ENCODE peak calls at places on chromosomes 5 and 9, in seven cellular contexts. One of them, this sample, is unnamed.

GRCh38 chr9:133067006-133067405 is 5.2 kb downstream of the CEL start:
- DNase-seq in upper lobe of left lung: no peak
- DNase-seq in A549: no peak
- DNase-seq in transverse colon: no peak
- DNase-seq in vagina: no peak
- DNase-seq in spleen: peak
- DNase-seq in adrenal gland: no peak
- DNase-seq in this sample: no peak

GRCh38 chr5:147509041-147509709 is 693 bp downstream of the DPYSL3 start:
- DNase-seq in upper lobe of left lung: peak
- DNase-seq in A549: no peak
- DNase-seq in transverse colon: peak
- DNase-seq in vagina: no peak
- DNase-seq in spleen: peak
- DNase-seq in adrenal gland: no peak
- DNase-seq in this sample: no peak

GRCh38 chr5:44640945-44641456 is 167.7 kb upstream of the MRPS30 start:
- DNase-seq in upper lobe of left lung: peak
- DNase-seq in A549: no peak
- DNase-seq in transverse colon: no peak
- DNase-seq in vagina: no peak
- DNase-seq in spleen: peak
- DNase-seq in adrenal gland: no peak
- DNase-seq in this sample: no peak

GRCh38 chr5:171615201-171616001 is 170.2 kb upstream of the SMIM23 start:
- DNase-seq in upper lobe of left lung: peak
- DNase-seq in A549: no peak
- DNase-seq in transverse colon: no peak
- DNase-seq in vagina: no peak
- DNase-seq in spleen: no peak
- DNase-seq in adrenal gland: no peak
- DNase-seq in this sample: no peak

GRCh38 chr9:133738039-133738805 is at the start of gene SARDH:
- DNase-seq in upper lobe of left lung: peak
- DNase-seq in A549: peak
- DNase-seq in transverse colon: peak
- DNase-seq in vagina: no peak
- DNase-seq in spleen: peak
- DNase-seq in adrenal gland: no peak
- DNase-seq in this sample: peak

GRCh38 chr9:91071185-91071990 is 269.8 kb downstream of the SYK start:
- DNase-seq in upper lobe of left lung: peak
- DNase-seq in A549: no peak
- DNase-seq in transverse colon: no peak
- DNase-seq in vagina: no peak
- DNase-seq in spleen: no peak
- DNase-seq in adrenal gland: no peak
- DNase-seq in this sample: no peak

GRCh38 chr5:158722940-158723339 is 376.8 kb downstream of the EBF1 start:
- DNase-seq in upper lobe of left lung: no peak
- DNase-seq in A549: no peak
- DNase-seq in transverse colon: no peak
- DNase-seq in vagina: no peak
- DNase-seq in spleen: no peak
- DNase-seq in adrenal gland: no peak
- DNase-seq in this sample: peak

GRCh38 chr9:2622361-2623045 is 916 bp downstream of the VLDLR start:
- DNase-seq in upper lobe of left lung: peak
- DNase-seq in A549: peak
- DNase-seq in transverse colon: peak
- DNase-seq in vagina: no peak
- DNase-seq in spleen: peak
- DNase-seq in adrenal gland: peak
- DNase-seq in this sample: peak

GRCh38 chr9:112570731-112571167 is 84.1 kb downstream of the KIAA1958 start:
- DNase-seq in upper lobe of left lung: no peak
- DNase-seq in A549: no peak
- DNase-seq in transverse colon: peak
- DNase-seq in vagina: no peak
- DNase-seq in spleen: no peak
- DNase-seq in adrenal gland: peak
- DNase-seq in this sample: no peak

GRCh38 chr9:137430723-137431415 is 7.7 kb downstream of the NOXA1 start:
- DNase-seq in upper lobe of left lung: peak
- DNase-seq in A549: no peak
- DNase-seq in transverse colon: no peak
- DNase-seq in vagina: no peak
- DNase-seq in spleen: peak
- DNase-seq in adrenal gland: no peak
- DNase-seq in this sample: no peak

GRCh38 chr5:40429258-40430111 is 250.2 kb upstream of the PTGER4 start:
- DNase-seq in upper lobe of left lung: no peak
- DNase-seq in A549: no peak
- DNase-seq in transverse colon: no peak
- DNase-seq in vagina: no peak
- DNase-seq in spleen: no peak
- DNase-seq in adrenal gland: no peak
- DNase-seq in this sample: peak

GRCh38 chr9:134419684-134420076 is 93.4 kb downstream of the RXRA start:
- DNase-seq in upper lobe of left lung: no peak
- DNase-seq in A549: peak
- DNase-seq in transverse colon: no peak
- DNase-seq in vagina: no peak
- DNase-seq in spleen: no peak
- DNase-seq in adrenal gland: no peak
- DNase-seq in this sample: no peak

GRCh38 chr5:110338336-110339083 is 388.0 kb downstream of the TMEM232 start:
- DNase-seq in upper lobe of left lung: no peak
- DNase-seq in A549: no peak
- DNase-seq in transverse colon: no peak
- DNase-seq in vagina: no peak
- DNase-seq in spleen: no peak
- DNase-seq in adrenal gland: no peak
- DNase-seq in this sample: peak

GRCh38 chr5:110335361-110336046 is 391.0 kb downstream of the TMEM232 start:
- DNase-seq in upper lobe of left lung: no peak
- DNase-seq in A549: no peak
- DNase-seq in transverse colon: no peak
- DNase-seq in vagina: no peak
- DNase-seq in spleen: no peak
- DNase-seq in adrenal gland: no peak
- DNase-seq in this sample: no peak

GRCh38 chr5:110329955-110330354 is 396.5 kb downstream of the TMEM232 start:
- DNase-seq in upper lobe of left lung: no peak
- DNase-seq in A549: no peak
- DNase-seq in transverse colon: no peak
- DNase-seq in vagina: no peak
- DNase-seq in spleen: no peak
- DNase-seq in adrenal gland: no peak
- DNase-seq in this sample: no peak

GRCh38 chr5:110333384-110333783 is 393.1 kb downstream of the TMEM232 start:
- DNase-seq in upper lobe of left lung: no peak
- DNase-seq in A549: no peak
- DNase-seq in transverse colon: no peak
- DNase-seq in vagina: no peak
- DNase-seq in spleen: no peak
- DNase-seq in adrenal gland: no peak
- DNase-seq in this sample: peak
- TF ChIP-seq CTCF in upper lobe of left lung: no peak
- TF ChIP-seq CTCF in A549: no peak
- TF ChIP-seq CTCF in transverse colon: no peak
- TF ChIP-seq CTCF in vagina: no peak
- TF ChIP-seq CTCF in spleen: no peak
- TF ChIP-seq CTCF in adrenal gland: no peak
- TF ChIP-seq CTCF in this sample: peak

GRCh38 chr5:42950466-42951168 is 89.5 kb downstream of the ANXA2R start:
- DNase-seq in upper lobe of left lung: no peak
- DNase-seq in A549: peak
- DNase-seq in transverse colon: peak
- DNase-seq in vagina: no peak
- DNase-seq in spleen: no peak
- DNase-seq in adrenal gland: peak
- DNase-seq in this sample: peak
- TF ChIP-seq POLR2A in upper lobe of left lung: no peak
- TF ChIP-seq POLR2A in A549: no peak
- TF ChIP-seq POLR2A in transverse colon: peak
- TF ChIP-seq POLR2A in vagina: no peak
- TF ChIP-seq POLR2A in spleen: no peak
- TF ChIP-seq POLR2A in adrenal gland: peak
- TF ChIP-seq POLR2A in this sample: no peak

GRCh38 chr9:98409637-98410173 is 154.3 kb upstream of the TBC1D2 start:
- DNase-seq in upper lobe of left lung: no peak
- DNase-seq in A549: no peak
- DNase-seq in transverse colon: no peak
- DNase-seq in vagina: no peak
- DNase-seq in spleen: no peak
- DNase-seq in adrenal gland: no peak
- DNase-seq in this sample: no peak

GRCh38 chr9:98415782-98416181 is 160.3 kb upstream of the TBC1D2 start:
- DNase-seq in upper lobe of left lung: no peak
- DNase-seq in A549: no peak
- DNase-seq in transverse colon: no peak
- DNase-seq in vagina: no peak
- DNase-seq in spleen: no peak
- DNase-seq in adrenal gland: no peak
- DNase-seq in this sample: no peak

GRCh38 chr9:98406469-98406868 is 151.0 kb upstream of the TBC1D2 start:
- DNase-seq in upper lobe of left lung: no peak
- DNase-seq in A549: no peak
- DNase-seq in transverse colon: no peak
- DNase-seq in vagina: no peak
- DNase-seq in spleen: no peak
- DNase-seq in adrenal gland: no peak
- DNase-seq in this sample: no peak

GRCh38 chr9:98411981-98412561 is 156.6 kb upstream of the TBC1D2 start:
- DNase-seq in upper lobe of left lung: no peak
- DNase-seq in A549: no peak
- DNase-seq in transverse colon: no peak
- DNase-seq in vagina: no peak
- DNase-seq in spleen: no peak
- DNase-seq in adrenal gland: no peak
- DNase-seq in this sample: no peak

DNA sequence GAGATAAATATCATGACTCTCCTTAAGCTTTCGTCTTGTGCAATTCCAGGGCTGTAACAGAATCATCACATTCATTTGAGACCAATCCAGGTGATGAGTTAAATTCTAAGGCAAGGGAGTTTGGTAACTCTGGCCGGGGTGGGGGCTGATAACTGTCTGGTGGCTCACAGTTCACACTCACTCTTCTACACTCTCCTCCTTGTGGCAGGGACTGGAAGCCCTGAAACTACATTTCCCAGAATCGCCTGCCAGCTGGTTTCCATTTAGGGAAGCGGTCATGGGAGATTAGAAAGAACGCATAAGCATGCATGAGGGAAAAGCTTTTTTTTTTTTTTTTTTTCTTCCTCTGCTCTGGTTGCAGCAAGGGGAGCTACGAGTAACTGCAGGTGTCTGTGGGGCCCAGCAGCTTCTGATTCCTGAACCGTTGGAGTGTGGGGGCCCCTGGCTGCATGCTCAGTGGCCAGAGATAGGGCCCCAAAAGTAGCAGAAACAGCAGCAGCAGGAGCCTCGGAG is 154.8 kb upstream of the TBC1D2 start:
- DNase-seq in upper lobe of left lung: no peak
- DNase-seq in A549: no peak
- DNase-seq in transverse colon: no peak
- DNase-seq in vagina: no peak
- DNase-seq in spleen: no peak
- DNase-seq in adrenal gland: peak
- DNase-seq in this sample: peak
- TF ChIP-seq CTCF in upper lobe of left lung: no peak
- TF ChIP-seq CTCF in A549: no peak
- TF ChIP-seq CTCF in transverse colon: no peak
- TF ChIP-seq CTCF in vagina: no peak
- TF ChIP-seq CTCF in spleen: no peak
- TF ChIP-seq CTCF in adrenal gland: no peak
- TF ChIP-seq CTCF in this sample: no peak

GRCh38 chr5:1523793-1524480 is at the start of gene LPCAT1:
- DNase-seq in upper lobe of left lung: peak
- DNase-seq in A549: peak
- DNase-seq in transverse colon: peak
- DNase-seq in vagina: peak
- DNase-seq in spleen: peak
- DNase-seq in adrenal gland: peak
- DNase-seq in this sample: peak
- TF ChIP-seq POLR2A in upper lobe of left lung: no peak
- TF ChIP-seq POLR2A in A549: peak
- TF ChIP-seq POLR2A in transverse colon: peak
- TF ChIP-seq POLR2A in vagina: no peak
- TF ChIP-seq POLR2A in spleen: no peak
- TF ChIP-seq POLR2A in adrenal gland: peak
- TF ChIP-seq POLR2A in this sample: peak

GRCh38 chr9:96667363-96667728 is 12.2 kb upstream of the PRXL2C start:
- DNase-seq in upper lobe of left lung: no peak
- DNase-seq in A549: no peak
- DNase-seq in transverse colon: no peak
- DNase-seq in vagina: no peak
- DNase-seq in spleen: no peak
- DNase-seq in adrenal gland: no peak
- DNase-seq in this sample: no peak
- TF ChIP-seq CTCF in upper lobe of left lung: no peak
- TF ChIP-seq CTCF in A549: no peak
- TF ChIP-seq CTCF in transverse colon: no peak
- TF ChIP-seq CTCF in vagina: no peak
- TF ChIP-seq CTCF in spleen: no peak
- TF ChIP-seq CTCF in adrenal gland: no peak
- TF ChIP-seq CTCF in this sample: no peak

DNA sequence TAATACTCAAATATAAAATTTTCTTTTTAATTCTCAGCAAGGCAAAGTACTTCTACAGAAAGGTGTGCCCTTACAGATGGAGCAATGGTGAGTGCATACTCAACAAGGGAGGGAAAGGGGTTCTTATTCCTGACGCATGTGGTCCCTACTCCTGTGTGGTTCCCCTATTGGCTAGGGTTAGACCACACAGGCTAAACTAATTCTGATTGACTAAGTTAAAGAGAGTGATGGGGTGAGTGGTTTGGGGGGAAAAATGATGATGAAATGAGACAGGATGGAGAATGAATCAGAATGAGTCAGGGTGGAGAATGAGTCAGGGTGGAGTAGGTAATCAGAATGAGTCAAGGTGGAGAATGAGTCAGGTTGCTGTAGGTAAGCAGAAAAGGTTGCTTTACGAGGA is 22.9 kb upstream of the HMGCS1 start:
- DNase-seq in upper lobe of left lung: no peak
- DNase-seq in A549: no peak
- DNase-seq in transverse colon: no peak
- DNase-seq in vagina: no peak
- DNase-seq in spleen: no peak
- DNase-seq in adrenal gland: no peak
- DNase-seq in this sample: peak
- TF ChIP-seq POLR2A in upper lobe of left lung: no peak
- TF ChIP-seq POLR2A in A549: no peak
- TF ChIP-seq POLR2A in transverse colon: no peak
- TF ChIP-seq POLR2A in vagina: no peak
- TF ChIP-seq POLR2A in spleen: no peak
- TF ChIP-seq POLR2A in adrenal gland: no peak
- TF ChIP-seq POLR2A in this sample: no peak

This sample was measured in NB4.